ENCODE peak calls at places on chromosome 21, in seven cellular contexts. J is GM20000; M is stimulated activated CD4-positive, alpha-beta T cell treated with anti-CD3 and anti-CD28 coated beads, Interleukin-4, amount 100 ng/mL, for 4 hours; L is iris pigment epithelial cell; D is GF-D8; F is NCI-H2081; H is aorta. Y is an unnamed sample.
A peak's percentile ranks its signal among the peaks of the same experiment; 100 is the strongest.

GRCh38 chr21:29279531-29279930 is 19.2 kb upstream of the BACH1 start:
- DNase-seq in D (no peak), H (no peak), J (no peak), M (no peak), F (no peak), L (no peak), Y (no peak)

GRCh38 chr21:38766987-38767722 is 38.6 kb upstream of the ETS2 start:
- DNase-seq in L (no peak), H (no peak), M (peak; percentile 51), F (no peak), D (no peak), J (peak; percentile 80), Y (no peak)

GRCh38 chr21:8998946-8999681 is 1522.3 kb upstream of the TPTE start:
- DNase-seq in M (no peak), L (no peak), D (no peak), F (no peak), H (no peak), J (no peak), Y (no peak)

GRCh38 chr21:31203371-31204054 is 140.5 kb downstream of the TIAM1 start:
- DNase-seq in L (peak; percentile 52), F (no peak), M (no peak), H (no peak), D (no peak), J (no peak), Y (no peak)

GRCh38 chr21:36245115-36245514 is 74.9 kb upstream of the MORC3 start:
- DNase-seq in D (no peak), H (no peak), M (no peak), F (no peak), L (no peak), J (no peak), Y (no peak)

GRCh38 chr21:18350216-18350615 is 53.4 kb downstream of the TMPRSS15 start:
- DNase-seq in L (peak; percentile 1), F (no peak), M (no peak), D (no peak), J (no peak), H (no peak), Y (no peak)

GRCh38 chr21:28975401-28975800 is 17.3 kb downstream of the LTN1 start:
- DNase-seq in F (no peak), H (no peak), J (no peak), L (peak; percentile 54), M (no peak), D (no peak), Y (no peak)

GRCh38 chr21:39011911-39012310 is 171.3 kb downstream of the PSMG1 start:
- DNase-seq in M (no peak), D (no peak), F (no peak), L (no peak), H (peak; percentile 36), J (no peak), Y (no peak)

GRCh38 chr21:30072496-30072895 is 94.1 kb downstream of the CLDN17 start:
- DNase-seq in D (no peak), H (no peak), J (no peak), F (peak; percentile 2), M (no peak), L (peak; percentile 16), Y (peak; percentile 5)

GRCh38 chr21:44378646-44379581 is 25.5 kb downstream of the TRPM2 start:
- DNase-seq in F (no peak), M (no peak), H (peak; percentile 31), D (no peak), L (no peak), J (no peak), Y (no peak)

GRCh38 chr21:37742532-37742931 is 173.7 kb downstream of the KCNJ6 start:
- DNase-seq in H (no peak), D (no peak), J (no peak), M (no peak), F (no peak), L (peak; percentile 7), Y (no peak)

GRCh38 chr21:42621166-42621827 is 32.1 kb upstream of the PDE9A start:
- DNase-seq in H (no peak), F (no peak), M (no peak), J (no peak), L (no peak), D (no peak), Y (no peak)

GRCh38 chr21:18318156-18318555 is 73.5 kb downstream of the CHODL start:
- DNase-seq in D (no peak), M (no peak), F (no peak), H (no peak), L (no peak), J (no peak), Y (no peak)

GRCh38 chr21:38881041-38881570 is 75.4 kb downstream of the ETS2 start:
- DNase-seq in M (no peak), D (no peak), F (no peak), J (no peak), H (no peak), L (no peak), Y (no peak)

GRCh38 chr21:34958040-34958439 is 91.1 kb downstream of the RUNX1 start:
- DNase-seq in H (no peak), D (no peak), F (no peak), L (no peak), M (no peak), J (no peak), Y (no peak)

GRCh38 chr21:34698270-34699015 is 29.6 kb downstream of the CLIC6 start:
- DNase-seq in J (no peak), H (no peak), L (no peak), D (no peak), M (no peak), F (no peak), Y (no peak)

GRCh38 chr21:31142600-31142999 is 104.3 kb upstream of the KRTAP19-8 start:
- DNase-seq in J (no peak), F (no peak), D (no peak), L (no peak), H (no peak), M (peak; percentile 34), Y (no peak)

GRCh38 chr21:45988366-45989347 is 7.1 kb downstream of the COL6A1 start:
- DNase-seq in L (no peak), M (no peak), F (no peak), D (no peak), H (peak; percentile 32), J (no peak), Y (no peak)

GRCh38 chr21:17003763-17004373 is 509.0 kb upstream of the CXADR start:
- DNase-seq in D (no peak), M (no peak), F (no peak), L (peak; percentile 25), H (no peak), J (no peak), Y (no peak)

GRCh38 chr21:33133912-33134311 is 64.0 kb downstream of the OLIG1 start:
- DNase-seq in H (no peak), F (no peak), L (no peak), J (no peak), M (no peak), D (no peak), Y (no peak)